ENCODE peak calls at places on chromosomes 13 and 19, in four cellular contexts. N, I, E and D are unnamed samples.
A peak's percentile ranks its signal among the peaks of the same experiment; 100 is the strongest.

GRCh38 chr13:99974939-99975561 is 3.5 kb upstream of the ZIC5 start:
- DNase-seq in N (no peak), I (no peak), E (no peak), D (no peak)

GRCh38 chr19:43778651-43779050 is 2.1 kb downstream of the KCNN4 start:
- DNase-seq in N (no peak), I (no peak), E (no peak), D (no peak)

GRCh38 chr19:23071087-23071511 is 45.7 kb upstream of the ZNF730 start:
- DNase-seq in N (no peak), I (no peak), E (no peak), D (no peak)

GRCh38 chr13:50617134-50617721 is 226.3 kb downstream of the DLEU7 start:
- DNase-seq in N (no peak), I (no peak), E (no peak), D (no peak)

GRCh38 chr13:58946274-58946673 is 1217.5 kb downstream of the DIAPH3 start:
- DNase-seq in N (no peak), I (no peak), E (no peak), D (no peak)

GRCh38 chr13:113184568-113185440 is 23.7 kb downstream of the PCID2 start:
- DNase-seq in N (no peak), I (no peak), E (no peak), D (no peak)

GRCh38 chr13:98147521-98147920 is 4.6 kb downstream of the FARP1 start:
- DNase-seq in N (no peak), I (no peak), E (peak; percentile 77), D (no peak)

GRCh38 chr19:56080669-56081401 is 40.3 kb downstream of the ZNF787 start:
- DNase-seq in N (peak; percentile 73), I (peak; percentile 38), E (peak; percentile 52), D (peak; percentile 84)

GRCh38 chr13:104779311-104779710 is 1713.1 kb upstream of the SLC10A2 start:
- DNase-seq in N (no peak), I (no peak), E (no peak), D (no peak)

GRCh38 chr13:106296723-106297122 is 238.7 kb downstream of the EFNB2 start:
- DNase-seq in N (no peak), I (no peak), E (no peak), D (no peak)

GRCh38 chr13:43057653-43058317 is 34.4 kb downstream of the DNAJC15 start:
- DNase-seq in N (no peak), I (no peak), E (peak; percentile 97), D (no peak)

GRCh38 chr13:27960362-27961226 is 8.5 kb downstream of the CDX2 start:
- DNase-seq in N (no peak), I (no peak), E (peak; percentile 97), D (peak; percentile 36)

GRCh38 chr13:79485014-79485441 is 4.1 kb downstream of the NDFIP2 start:
- DNase-seq in N (no peak), I (no peak), E (peak; percentile 70), D (no peak)

GRCh38 chr19:32749361-32749760 is 29.8 kb downstream of the TDRD12 start:
- DNase-seq in N (no peak), I (no peak), E (no peak), D (no peak)

GRCh38 chr13:21823949-21824348 is 153.1 kb downstream of the FGF9 start:
- DNase-seq in N (no peak), I (no peak), E (no peak), D (no peak)

GRCh38 chr19:2474232-2475017 is 1.5 kb upstream of the GADD45B start:
- DNase-seq in N (peak; percentile 86), I (no peak), E (peak; percentile 76), D (peak; percentile 90)

GRCh38 chr19:36008336-36008978 is at the start of gene SYNE4:
- DNase-seq in N (no peak), I (no peak), E (peak; percentile 77), D (no peak)

GRCh38 chr19:14002571-14003278 is 3.4 kb downstream of the RFX1 start:
- DNase-seq in N (no peak), I (peak; percentile 40), E (no peak), D (peak; percentile 5)

GRCh38 chr13:75223981-75224742 is 257.8 kb downstream of the TBC1D4 start:
- DNase-seq in N (no peak), I (no peak), E (no peak), D (no peak)

GRCh38 chr13:98103942-98104880 is 38.7 kb upstream of the FARP1 start:
- DNase-seq in N (no peak), I (no peak), E (peak; percentile 47), D (peak; percentile 21)

GRCh38 chr13:101529419-101529818 is 76.9 kb downstream of the ITGBL1 start:
- DNase-seq in N (no peak), I (no peak), E (no peak), D (no peak)

GRCh38 chr19:17951151-17952040 is 15.5 kb upstream of the KCNN1 start:
- DNase-seq in N (no peak), I (no peak), E (no peak), D (no peak)
- TF ChIP-seq FOXK2 in N (no peak), I (no peak), E (no peak), D (no peak)

GRCh38 chr19:53639471-53639870 is 7.7 kb downstream of the DPRX start:
- DNase-seq in N (no peak), I (no peak), E (no peak), D (no peak)
- TF ChIP-seq FOXK2 in N (no peak), I (no peak), E (no peak), D (no peak)

DNA sequence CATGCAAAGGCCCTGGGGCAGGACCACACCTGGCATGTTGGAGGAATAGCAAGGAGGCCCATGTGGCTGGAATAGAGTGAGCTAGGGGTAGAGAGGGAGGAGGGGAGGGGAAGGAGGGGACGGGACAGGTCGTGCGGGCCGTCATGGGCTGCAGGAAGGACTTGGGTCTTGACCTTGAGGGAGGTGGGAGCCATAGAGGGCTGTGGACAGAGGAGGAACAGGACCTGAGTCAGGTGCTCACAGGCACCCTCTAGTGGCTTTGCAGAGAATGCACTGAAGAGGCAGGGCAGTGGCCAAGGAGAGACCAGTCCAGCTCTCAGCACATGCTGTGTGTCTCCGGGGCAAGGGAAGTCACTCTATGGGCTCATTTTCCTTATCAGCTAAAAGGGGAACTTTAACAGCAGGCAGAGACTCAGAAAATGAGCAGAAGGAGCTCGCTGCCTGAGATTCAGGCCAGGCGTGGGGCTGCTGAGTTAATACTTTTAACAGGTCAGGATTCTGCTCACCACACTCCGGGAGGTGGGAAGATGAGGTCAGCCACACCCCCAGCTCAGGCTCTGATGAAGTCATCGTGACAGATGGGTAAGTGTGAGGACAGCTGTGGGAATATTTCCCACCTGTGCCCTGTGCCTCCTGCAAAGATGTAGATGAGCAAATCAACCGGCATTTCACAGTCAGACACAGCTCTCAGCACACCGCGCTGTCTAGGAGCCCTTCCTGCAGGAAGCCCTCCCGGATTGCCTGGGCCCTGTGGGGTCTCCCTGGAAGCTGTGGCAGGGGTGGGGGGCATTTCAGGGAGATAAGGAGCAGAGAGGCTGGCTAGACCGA is 6.0 kb upstream of the TNFAIP8L1 start:
- DNase-seq in N (peak; percentile 76), I (peak; percentile 16), E (peak; percentile 67), D (peak; percentile 88)
- TF ChIP-seq FOXK2 in N (no peak), I (no peak), E (no peak), D (no peak)

GRCh38 chr19:7516878-7517277 is 975 bp downstream of the ZNF358 start:
- DNase-seq in N (no peak), I (no peak), E (no peak), D (no peak)

GRCh38 chr19:7513809-7514642 is 1.9 kb upstream of the ZNF358 start:
- DNase-seq in N (no peak), I (no peak), E (no peak), D (no peak)

GRCh38 chr19:7516281-7516862 is 469 bp downstream of the ZNF358 start:
- DNase-seq in N (no peak), I (no peak), E (no peak), D (no peak)

GRCh38 chr19:7515471-7516226 is at the start of gene ZNF358:
- DNase-seq in N (peak; percentile 86), I (no peak), E (peak; percentile 31), D (peak; percentile 91)

GRCh38 chr19:7515091-7515470 is 822 bp upstream of the ZNF358 start:
- DNase-seq in N (no peak), I (no peak), E (no peak), D (no peak)
- TF ChIP-seq FOXK2 in N (no peak), I (no peak), E (no peak), D (no peak)